ENCODE peak calls at places on chromosomes 12 and 14, in five cellular contexts. One of them, this sample, is unnamed.
A peak's percentile ranks its signal among the peaks of the same experiment; 100 is the strongest.

GRCh38 chr12:70549340-70550179 is 87.7 kb downstream of the PTPRB start:
- DNase-seq in CD4-positive, alpha-beta T cell: no peak
- DNase-seq in Calu3: no peak
- DNase-seq in left ventricle myocardium inferior: no peak
- DNase-seq in CD8-positive, alpha-beta T cell: no peak
- DNase-seq in this sample: no peak

GRCh38 chr12:110165540-110166159 is 41.5 kb downstream of the IFT81 start:
- DNase-seq in CD4-positive, alpha-beta T cell: no peak
- DNase-seq in Calu3: no peak
- DNase-seq in left ventricle myocardium inferior: no peak
- DNase-seq in CD8-positive, alpha-beta T cell: no peak
- DNase-seq in this sample: no peak

GRCh38 chr12:122168492-122168891 is 5.5 kb downstream of the IL31 start:
- DNase-seq in CD4-positive, alpha-beta T cell: no peak
- DNase-seq in Calu3: no peak
- DNase-seq in left ventricle myocardium inferior: no peak
- DNase-seq in CD8-positive, alpha-beta T cell: no peak
- DNase-seq in this sample: no peak

GRCh38 chr14:94001501-94002396 is 4.6 kb downstream of the CCDC197 start:
- DNase-seq in CD4-positive, alpha-beta T cell: peak; percentile 49
- DNase-seq in Calu3: peak; percentile 66
- DNase-seq in left ventricle myocardium inferior: peak; percentile 37
- DNase-seq in CD8-positive, alpha-beta T cell: peak; percentile 18
- DNase-seq in this sample: peak; percentile 32

GRCh38 chr12:80837342-80837978 is 100.3 kb downstream of the LIN7A start:
- DNase-seq in CD4-positive, alpha-beta T cell: no peak
- DNase-seq in Calu3: peak; percentile 45
- DNase-seq in left ventricle myocardium inferior: no peak
- DNase-seq in CD8-positive, alpha-beta T cell: no peak
- DNase-seq in this sample: no peak

GRCh38 chr12:106070611-106071010 is 68.1 kb downstream of the NUAK1 start:
- DNase-seq in CD4-positive, alpha-beta T cell: no peak
- DNase-seq in Calu3: no peak
- DNase-seq in left ventricle myocardium inferior: no peak
- DNase-seq in CD8-positive, alpha-beta T cell: no peak
- DNase-seq in this sample: no peak

GRCh38 chr12:118175823-118176447 is 40.0 kb downstream of the PEBP1 start:
- DNase-seq in CD4-positive, alpha-beta T cell: no peak
- DNase-seq in Calu3: no peak
- DNase-seq in left ventricle myocardium inferior: no peak
- DNase-seq in CD8-positive, alpha-beta T cell: no peak
- DNase-seq in this sample: no peak

GRCh38 chr12:124864326-124864752 is 675 bp upstream of the SCARB1 start:
- DNase-seq in CD4-positive, alpha-beta T cell: no peak
- DNase-seq in Calu3: no peak
- DNase-seq in left ventricle myocardium inferior: no peak
- DNase-seq in CD8-positive, alpha-beta T cell: no peak
- DNase-seq in this sample: no peak

GRCh38 chr14:102540310-102541028 is 30.9 kb upstream of the ANKRD9 start:
- DNase-seq in CD4-positive, alpha-beta T cell: no peak
- DNase-seq in Calu3: no peak
- DNase-seq in left ventricle myocardium inferior: no peak
- DNase-seq in CD8-positive, alpha-beta T cell: no peak
- DNase-seq in this sample: no peak

GRCh38 chr12:98002887-98003493 is 512.4 kb upstream of the TMPO start:
- DNase-seq in CD4-positive, alpha-beta T cell: no peak
- DNase-seq in Calu3: peak; percentile 72
- DNase-seq in left ventricle myocardium inferior: no peak
- DNase-seq in CD8-positive, alpha-beta T cell: no peak
- DNase-seq in this sample: no peak

GRCh38 chr14:25237845-25238244 is 187.9 kb upstream of the STXBP6 start:
- DNase-seq in CD4-positive, alpha-beta T cell: no peak
- DNase-seq in Calu3: peak; percentile 18
- DNase-seq in left ventricle myocardium inferior: no peak
- DNase-seq in CD8-positive, alpha-beta T cell: no peak
- DNase-seq in this sample: no peak

GRCh38 chr14:105860615-105861580 is 334.5 kb downstream of the TMEM121 start:
- DNase-seq in CD4-positive, alpha-beta T cell: no peak
- DNase-seq in Calu3: no peak
- DNase-seq in left ventricle myocardium inferior: peak; percentile 1
- DNase-seq in CD8-positive, alpha-beta T cell: no peak
- DNase-seq in this sample: no peak

GRCh38 chr12:6827982-6828670 is at the start of gene P3H3:
- DNase-seq in CD4-positive, alpha-beta T cell: no peak
- DNase-seq in Calu3: no peak
- DNase-seq in left ventricle myocardium inferior: peak; percentile 45
- DNase-seq in CD8-positive, alpha-beta T cell: no peak
- DNase-seq in this sample: no peak

GRCh38 chr12:58414398-58414871 is 473.1 kb downstream of the ATP23 start:
- DNase-seq in CD4-positive, alpha-beta T cell: no peak
- DNase-seq in Calu3: no peak
- DNase-seq in left ventricle myocardium inferior: no peak
- DNase-seq in CD8-positive, alpha-beta T cell: no peak
- DNase-seq in this sample: no peak

GRCh38 chr14:65352964-65353530 is 59.5 kb upstream of the FUT8 start:
- DNase-seq in CD4-positive, alpha-beta T cell: no peak
- DNase-seq in Calu3: peak; percentile 56
- DNase-seq in left ventricle myocardium inferior: no peak
- DNase-seq in CD8-positive, alpha-beta T cell: no peak
- DNase-seq in this sample: no peak

GRCh38 chr12:111777345-111778045 is 10.8 kb downstream of the ALDH2 start:
- DNase-seq in CD4-positive, alpha-beta T cell: no peak
- DNase-seq in Calu3: peak; percentile 85
- DNase-seq in left ventricle myocardium inferior: no peak
- DNase-seq in CD8-positive, alpha-beta T cell: no peak
- DNase-seq in this sample: no peak

GRCh38 chr14:66485029-66485428 is 1.1 kb upstream of the CCDC196 start:
- DNase-seq in CD4-positive, alpha-beta T cell: no peak
- DNase-seq in Calu3: no peak
- DNase-seq in left ventricle myocardium inferior: no peak
- DNase-seq in CD8-positive, alpha-beta T cell: no peak
- DNase-seq in this sample: no peak

GRCh38 chr12:54018608-54018984 is 9.6 kb upstream of the HOXC6 start:
- DNase-seq in CD4-positive, alpha-beta T cell: no peak
- DNase-seq in Calu3: no peak
- DNase-seq in left ventricle myocardium inferior: no peak
- DNase-seq in CD8-positive, alpha-beta T cell: no peak
- DNase-seq in this sample: no peak

GRCh38 chr12:54991992-54992377 is 7.4 kb upstream of the TESPA1 start:
- DNase-seq in CD4-positive, alpha-beta T cell: no peak
- DNase-seq in Calu3: no peak
- DNase-seq in left ventricle myocardium inferior: no peak
- DNase-seq in CD8-positive, alpha-beta T cell: no peak
- DNase-seq in this sample: no peak

GRCh38 chr12:43345023-43345422 is 207.0 kb downstream of the ADAMTS20 start:
- DNase-seq in CD4-positive, alpha-beta T cell: no peak
- DNase-seq in Calu3: no peak
- DNase-seq in left ventricle myocardium inferior: no peak
- DNase-seq in CD8-positive, alpha-beta T cell: no peak
- DNase-seq in this sample: no peak

GRCh38 chr14:55851961-55852360 is 266.2 kb upstream of the PELI2 start:
- DNase-seq in CD4-positive, alpha-beta T cell: no peak
- DNase-seq in Calu3: no peak
- DNase-seq in left ventricle myocardium inferior: peak; percentile 32
- DNase-seq in CD8-positive, alpha-beta T cell: no peak
- DNase-seq in this sample: no peak

GRCh38 chr14:93064411-93065271 is 51.1 kb downstream of the ITPK1 start:
- DNase-seq in CD4-positive, alpha-beta T cell: no peak
- DNase-seq in Calu3: no peak
- DNase-seq in left ventricle myocardium inferior: peak; percentile 42
- DNase-seq in CD8-positive, alpha-beta T cell: no peak
- DNase-seq in this sample: no peak

GRCh38 chr12:110330544-110330943 is 49.5 kb downstream of the ATP2A2 start:
- DNase-seq in CD4-positive, alpha-beta T cell: no peak
- DNase-seq in Calu3: no peak
- DNase-seq in left ventricle myocardium inferior: no peak
- DNase-seq in CD8-positive, alpha-beta T cell: no peak
- DNase-seq in this sample: no peak

GRCh38 chr14:82075566-82075965 is 541.9 kb upstream of the SEL1L start:
- DNase-seq in CD4-positive, alpha-beta T cell: no peak
- DNase-seq in Calu3: no peak
- DNase-seq in left ventricle myocardium inferior: peak; percentile 16
- DNase-seq in CD8-positive, alpha-beta T cell: no peak
- DNase-seq in this sample: peak; percentile 77

GRCh38 chr14:105315211-105315721 is 718 bp downstream of the PACS2 start:
- DNase-seq in CD4-positive, alpha-beta T cell: peak; percentile 44
- DNase-seq in Calu3: peak; percentile 57
- DNase-seq in left ventricle myocardium inferior: no peak
- DNase-seq in CD8-positive, alpha-beta T cell: no peak
- DNase-seq in this sample: peak; percentile 38

GRCh38 chr14:72401632-72402428 is 469.6 kb downstream of the RGS6 start:
- DNase-seq in CD4-positive, alpha-beta T cell: no peak
- DNase-seq in Calu3: no peak
- DNase-seq in left ventricle myocardium inferior: no peak
- DNase-seq in CD8-positive, alpha-beta T cell: no peak
- DNase-seq in this sample: no peak

GRCh38 chr12:89700191-89700810 is 8.3 kb downstream of the ATP2B1 start:
- DNase-seq in CD4-positive, alpha-beta T cell: no peak
- DNase-seq in Calu3: no peak
- DNase-seq in left ventricle myocardium inferior: no peak
- DNase-seq in CD8-positive, alpha-beta T cell: no peak
- DNase-seq in this sample: no peak

GRCh38 chr12:89703768-89704167 is 4.9 kb downstream of the ATP2B1 start:
- DNase-seq in CD4-positive, alpha-beta T cell: no peak
- DNase-seq in Calu3: no peak
- DNase-seq in left ventricle myocardium inferior: no peak
- DNase-seq in CD8-positive, alpha-beta T cell: no peak
- DNase-seq in this sample: no peak

GRCh38 chr12:89702503-89702902 is 6.1 kb downstream of the ATP2B1 start:
- DNase-seq in CD4-positive, alpha-beta T cell: no peak
- DNase-seq in Calu3: no peak
- DNase-seq in left ventricle myocardium inferior: no peak
- DNase-seq in CD8-positive, alpha-beta T cell: no peak
- DNase-seq in this sample: no peak

GRCh38 chr12:89704457-89704856 is 4.2 kb downstream of the ATP2B1 start:
- DNase-seq in CD4-positive, alpha-beta T cell: no peak
- DNase-seq in Calu3: no peak
- DNase-seq in left ventricle myocardium inferior: no peak
- DNase-seq in CD8-positive, alpha-beta T cell: no peak
- DNase-seq in this sample: no peak

DNA sequence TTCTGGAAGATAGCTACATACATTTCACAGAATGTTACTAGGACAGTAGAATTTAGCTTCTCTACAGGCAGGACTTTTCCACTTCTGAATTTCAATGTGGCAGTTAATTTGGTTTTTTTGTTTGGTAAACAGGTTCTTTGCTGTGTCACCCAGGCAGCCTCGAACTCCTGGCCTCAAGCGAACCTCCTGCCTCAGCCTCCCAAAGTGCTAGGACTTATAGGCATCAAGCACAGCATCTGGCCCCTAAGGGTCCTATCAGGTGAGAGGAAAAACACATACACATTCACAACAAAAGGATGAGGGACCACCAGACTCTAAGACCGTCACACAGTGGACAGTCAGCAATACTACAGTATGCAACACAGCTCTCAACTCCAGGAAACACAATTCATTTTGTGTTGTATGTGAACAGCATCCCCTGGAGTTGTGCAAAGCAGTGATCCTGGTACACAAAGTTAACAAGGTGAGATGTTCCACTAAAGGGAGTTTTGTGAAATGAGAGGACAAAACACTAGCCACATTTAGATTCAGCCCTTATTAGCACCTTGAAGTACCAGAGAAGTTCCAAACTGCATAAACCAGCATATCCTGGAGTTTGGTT is 6.9 kb downstream of the ATP2B1 start:
- DNase-seq in CD4-positive, alpha-beta T cell: no peak
- DNase-seq in Calu3: no peak
- DNase-seq in left ventricle myocardium inferior: no peak
- DNase-seq in CD8-positive, alpha-beta T cell: no peak
- DNase-seq in this sample: no peak
- TF ChIP-seq CTCF in CD4-positive, alpha-beta T cell: no peak
- TF ChIP-seq CTCF in Calu3: no peak
- TF ChIP-seq CTCF in left ventricle myocardium inferior: no peak
- TF ChIP-seq CTCF in CD8-positive, alpha-beta T cell: no peak
- TF ChIP-seq CTCF in this sample: no peak

GRCh38 chr12:126509587-126509986 is 1444.4 kb downstream of the AACS start:
- DNase-seq in CD4-positive, alpha-beta T cell: no peak
- DNase-seq in Calu3: no peak
- DNase-seq in left ventricle myocardium inferior: no peak
- DNase-seq in CD8-positive, alpha-beta T cell: no peak
- DNase-seq in this sample: no peak

GRCh38 chr12:126507231-126507630 is 1442.0 kb downstream of the AACS start:
- DNase-seq in CD4-positive, alpha-beta T cell: no peak
- DNase-seq in Calu3: no peak
- DNase-seq in left ventricle myocardium inferior: no peak
- DNase-seq in CD8-positive, alpha-beta T cell: no peak
- DNase-seq in this sample: no peak

GRCh38 chr12:126510630-126511029 is 1445.4 kb downstream of the AACS start:
- DNase-seq in CD4-positive, alpha-beta T cell: no peak
- DNase-seq in Calu3: no peak
- DNase-seq in left ventricle myocardium inferior: no peak
- DNase-seq in CD8-positive, alpha-beta T cell: no peak
- DNase-seq in this sample: no peak

DNA sequence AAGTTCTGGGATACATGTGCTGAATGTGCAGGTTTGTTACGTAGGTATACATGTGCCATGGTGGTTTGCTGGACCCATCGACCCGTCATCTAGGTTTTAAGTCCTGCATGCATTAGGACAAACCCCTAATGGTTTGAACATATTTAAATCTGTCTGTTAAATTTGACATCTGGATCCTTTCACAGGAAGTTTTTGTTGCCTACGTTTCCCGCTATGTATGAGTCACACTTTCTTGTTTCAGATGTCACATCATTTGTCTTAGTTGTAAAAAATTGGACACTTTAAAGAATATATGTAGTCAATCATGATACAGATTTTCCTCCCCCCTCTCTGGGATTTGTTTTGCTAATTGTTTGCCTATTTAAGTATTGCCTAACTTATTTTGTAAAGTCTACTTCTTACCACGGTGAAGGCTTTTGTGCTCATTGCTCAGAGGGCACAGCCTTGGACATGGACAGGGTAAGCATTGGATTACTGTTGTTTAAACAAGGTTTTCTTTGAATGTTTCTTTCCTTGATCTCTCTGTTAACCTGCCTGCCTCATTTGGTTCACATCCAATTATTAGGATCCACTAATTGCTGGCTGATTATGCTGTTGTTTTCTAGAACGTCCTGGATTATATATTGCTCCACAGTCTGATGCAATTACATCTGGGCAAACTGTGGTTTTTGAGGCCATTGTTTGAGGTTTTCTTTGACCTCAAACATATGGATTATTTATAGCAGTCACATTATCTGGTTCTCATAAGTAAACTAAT is 1441.4 kb downstream of the AACS start:
- DNase-seq in CD4-positive, alpha-beta T cell: no peak
- DNase-seq in Calu3: no peak
- DNase-seq in left ventricle myocardium inferior: no peak
- DNase-seq in CD8-positive, alpha-beta T cell: no peak
- DNase-seq in this sample: no peak
- TF ChIP-seq CTCF in CD4-positive, alpha-beta T cell: no peak
- TF ChIP-seq CTCF in Calu3: no peak
- TF ChIP-seq CTCF in left ventricle myocardium inferior: no peak
- TF ChIP-seq CTCF in CD8-positive, alpha-beta T cell: no peak
- TF ChIP-seq CTCF in this sample: no peak

GRCh38 chr14:39988939-39989338 is 556.7 kb upstream of the FBXO33 start:
- DNase-seq in CD4-positive, alpha-beta T cell: no peak
- DNase-seq in Calu3: peak; percentile 1
- DNase-seq in left ventricle myocardium inferior: no peak
- DNase-seq in CD8-positive, alpha-beta T cell: no peak
- DNase-seq in this sample: no peak
- TF ChIP-seq CTCF in CD4-positive, alpha-beta T cell: no peak
- TF ChIP-seq CTCF in Calu3: no peak
- TF ChIP-seq CTCF in left ventricle myocardium inferior: peak; percentile 29
- TF ChIP-seq CTCF in CD8-positive, alpha-beta T cell: no peak
- TF ChIP-seq CTCF in this sample: peak; percentile 73

GRCh38 chr14:30610719-30611388 is 11.3 kb upstream of the SCFD1 start:
- DNase-seq in CD4-positive, alpha-beta T cell: no peak
- DNase-seq in Calu3: peak; percentile 66
- DNase-seq in left ventricle myocardium inferior: no peak
- DNase-seq in CD8-positive, alpha-beta T cell: no peak
- DNase-seq in this sample: no peak
- TF ChIP-seq CTCF in CD4-positive, alpha-beta T cell: peak; percentile 18
- TF ChIP-seq CTCF in Calu3: no peak
- TF ChIP-seq CTCF in left ventricle myocardium inferior: peak; percentile 38
- TF ChIP-seq CTCF in CD8-positive, alpha-beta T cell: no peak
- TF ChIP-seq CTCF in this sample: no peak

This sample was measured in progenitor cell of endocrine pancreas.